ENCODE peak calls at places on chromosome 12, in ten cellular contexts. Z is fibroblast of the aortic adventitia; W is nephron progenitor cell; A is SK-MEL-5; T is activated CD4-positive, alpha-beta T cell treated with anti-CD3 and anti-CD28 coated beads for 1 hour; L is Kasumi-1; P is stimulated activated CD4-positive, alpha-beta T cell treated with anti-CD3 and anti-CD28 coated beads, TNF-alpha, amount 100 ng/mL, for 48 hours; Q is Calu3; V is heart left ventricle; R is activated T-helper 1 cell treated with Interleukin-2 at 50 U/mL for 16 hours. F is an unnamed sample.

GRCh38 chr12:118999107-118999506 is 17.8 kb downstream of the SRRM4 start:
- DNase-seq in Z (no peak), W (no peak), A (no peak), T (no peak), L (no peak), P (no peak), Q (no peak), V (peak), R (no peak), F (no peak)

GRCh38 chr12:25130741-25131188 is 64.2 kb downstream of the DNAI7 start:
- DNase-seq in Z (peak), W (no peak), A (peak), T (no peak), L (peak), P (no peak), Q (no peak), V (no peak), R (no peak), F (no peak)

GRCh38 chr12:69284131-69284530 is 44.8 kb downstream of the CPSF6 start:
- DNase-seq in Z (peak), W (peak), A (peak), T (no peak), L (peak), P (peak), Q (peak), V (peak), R (no peak), F (peak)

GRCh38 chr12:119115296-119115905 is 63.3 kb upstream of the HSPB8 start:
- DNase-seq in Z (peak), W (peak), A (peak), T (no peak), L (peak), P (peak), Q (peak), V (no peak), R (no peak), F (peak)

GRCh38 chr12:80053048-80053790 is 46.1 kb upstream of the OTOGL start:
- DNase-seq in Z (peak), W (no peak), A (no peak), T (no peak), L (no peak), P (no peak), Q (no peak), V (peak), R (no peak), F (no peak)

GRCh38 chr12:49089831-49090773 is 4.5 kb downstream of the DHH start:
- DNase-seq in Z (peak), W (peak), A (no peak), T (no peak), L (peak), P (no peak), Q (peak), V (peak), R (no peak), F (no peak)

GRCh38 chr12:123055281-123055766 is 74.8 kb downstream of the ARL6IP4 start:
- DNase-seq in Z (no peak), W (no peak), A (no peak), T (no peak), L (no peak), P (no peak), Q (no peak), V (peak), R (no peak), F (no peak)

GRCh38 chr12:110780448-110780847 is 37.8 kb upstream of the PPP1CC start:
- DNase-seq in Z (no peak), W (no peak), A (no peak), T (peak), L (no peak), P (peak), Q (no peak), V (no peak), R (peak), F (no peak)

GRCh38 chr12:131636940-131637750 is 73.7 kb upstream of the SFSWAP start:
- DNase-seq in Z (no peak), W (no peak), A (no peak), T (no peak), L (no peak), P (no peak), Q (no peak), V (peak), R (no peak), F (no peak)

GRCh38 chr12:116444590-116444943 is 114.6 kb upstream of the MAP1LC3B2 start:
- DNase-seq in Z (no peak), W (no peak), A (no peak), T (no peak), L (no peak), P (no peak), Q (no peak), V (no peak), R (no peak), F (no peak)

GRCh38 chr12:15364221-15365170 is 42.2 kb downstream of the PTPRO start:
- DNase-seq in Z (peak), W (no peak), A (peak), T (no peak), L (no peak), P (no peak), Q (peak), V (no peak), R (no peak), F (no peak)

GRCh38 chr12:5694759-5695409 is 250.2 kb downstream of the ANO2 start:
- DNase-seq in Z (no peak), W (no peak), A (no peak), T (no peak), L (no peak), P (no peak), Q (no peak), V (no peak), R (no peak), F (no peak)

GRCh38 chr12:122031342-122032216 is 9.9 kb downstream of the BCL7A start:
- DNase-seq in Z (no peak), W (peak), A (peak), T (peak), L (peak), P (peak), Q (peak), V (no peak), R (peak), F (peak)